ENCODE peak calls at places on chromosomes 6 and 20, in seven cellular contexts. L is endothelial cell; B is KG1; R is stimulated activated naive B cell treated with anti-CD40 and anti-IgM and Interleukin-4, amounts not matched to agents 10 μg/mL and 1 μg/mL and 100 μg/mL, for 72 hours; V is NCI-H2171 treated with DMSO at 0.1 percent for 48 hours; K is germinal center; T is T-helper 22 cell. J is an unnamed sample.

GRCh38 chr6:168007592-168008338 is 10.3 kb downstream of the KIF25 start:
- DNase-seq in L (no peak), B (no peak), R (no peak), V (no peak), K (no peak), T (no peak), J (no peak)

GRCh38 chr6:75213112-75213511 is 7.3 kb upstream of the COL12A1 start:
- DNase-seq in L (no peak), B (no peak), R (no peak), V (no peak), K (no peak), T (no peak), J (no peak)

GRCh38 chr6:152161501-152161900 is 354.0 kb downstream of the ESR1 start:
- DNase-seq in L (no peak), B (no peak), R (no peak), V (no peak), K (no peak), T (no peak), J (no peak)

GRCh38 chr6:165231581-165232276 is 77.7 kb downstream of the C6orf118 start:
- DNase-seq in L (no peak), B (no peak), R (no peak), V (no peak), K (no peak), T (no peak), J (no peak)

GRCh38 chr6:137493218-137494038 is 766 bp downstream of the OLIG3 start:
- DNase-seq in L (no peak), B (no peak), R (no peak), V (peak; percentile 71), K (no peak), T (no peak), J (no peak)

GRCh38 chr6:48068326-48069191 is 42.4 kb downstream of the PTCHD4 start:
- DNase-seq in L (peak; percentile 30), B (no peak), R (no peak), V (no peak), K (no peak), T (no peak), J (no peak)

GRCh38 chr6:147910254-147910653 is 401.8 kb downstream of the SAMD5 start:
- DNase-seq in L (no peak), B (no peak), R (no peak), V (no peak), K (no peak), T (no peak), J (no peak)

GRCh38 chr20:7038029-7038428 is 270.5 kb downstream of the BMP2 start:
- DNase-seq in L (no peak), B (no peak), R (no peak), V (no peak), K (no peak), T (no peak), J (no peak)

GRCh38 chr6:170184324-170184723 is 106.6 kb downstream of the DLL1 start:
- DNase-seq in L (no peak), B (no peak), R (no peak), V (no peak), K (no peak), T (no peak), J (no peak)

GRCh38 chr6:105824732-105825131 is 261.4 kb upstream of the PRDM1 start:
- DNase-seq in L (no peak), B (no peak), R (no peak), V (no peak), K (no peak), T (no peak), J (no peak)

GRCh38 chr20:32359633-32360332 is 1.7 kb downstream of the ASXL1 start:
- DNase-seq in L (no peak), B (no peak), R (no peak), V (peak; percentile 50), K (no peak), T (no peak), J (no peak)

GRCh38 chr20:18778993-18779392 is 34.6 kb upstream of the SCP2D1 start:
- DNase-seq in L (no peak), B (no peak), R (no peak), V (no peak), K (no peak), T (no peak), J (no peak)

GRCh38 chr20:56828402-56828801 is 199.3 kb downstream of the TFAP2C start:
- DNase-seq in L (no peak), B (no peak), R (no peak), V (no peak), K (no peak), T (no peak), J (no peak)

GRCh38 chr6:73964455-73964854 is 268.5 kb downstream of the CD109 start:
- DNase-seq in L (no peak), B (no peak), R (no peak), V (no peak), K (no peak), T (no peak), J (no peak)

GRCh38 chr6:144561455-144562043 is 276.4 kb downstream of the UTRN start:
- DNase-seq in L (no peak), B (no peak), R (no peak), V (no peak), K (no peak), T (no peak), J (no peak)

GRCh38 chr20:4135385-4136077 is 120.2 kb upstream of the RNF24 start:
- DNase-seq in L (no peak), B (no peak), R (no peak), V (peak; percentile 44), K (no peak), T (no peak), J (no peak)

GRCh38 chr6:149060300-149060984 is 257.1 kb upstream of the TAB2 start:
- DNase-seq in L (no peak), B (peak; percentile 64), R (peak; percentile 27), V (peak; percentile 56), K (peak; percentile 43), T (peak; percentile 47), J (peak; percentile 45)

GRCh38 chr6:89888871-89889270 is 5.4 kb upstream of the GJA10 start:
- DNase-seq in L (no peak), B (no peak), R (no peak), V (no peak), K (no peak), T (no peak), J (no peak)

GRCh38 chr20:44182863-44183262 is 4.1 kb downstream of the JPH2 start:
- DNase-seq in L (no peak), B (no peak), R (no peak), V (no peak), K (no peak), T (no peak), J (no peak)

GRCh38 chr6:161301338-161301737 is 27.5 kb upstream of the AGPAT4 start:
- DNase-seq in L (no peak), B (no peak), R (no peak), V (no peak), K (no peak), T (no peak), J (peak; percentile 29)

GRCh38 chr6:146041282-146041681 is 12.4 kb downstream of the GRM1 start:
- DNase-seq in L (peak; percentile 51), B (no peak), R (no peak), V (peak; percentile 33), K (no peak), T (no peak), J (no peak)

GRCh38 chr6:96926425-96926824 is 1.9 kb downstream of the KLHL32 start:
- DNase-seq in L (no peak), B (no peak), R (no peak), V (no peak), K (no peak), T (no peak), J (no peak)

GRCh38 chr6:27213544-27214125 is 33.9 kb upstream of the PRSS16 start:
- DNase-seq in L (peak; percentile 43), B (no peak), R (no peak), V (peak; percentile 19), K (no peak), T (no peak), J (no peak)

GRCh38 chr6:98808522-98809210 is 25.7 kb upstream of the POU3F2 start:
- DNase-seq in L (no peak), B (no peak), R (no peak), V (no peak), K (no peak), T (no peak), J (no peak)

GRCh38 chr6:107698146-107698545 is 126.0 kb downstream of the SCML4 start:
- DNase-seq in L (no peak), B (no peak), R (no peak), V (no peak), K (no peak), T (no peak), J (no peak)

GRCh38 chr6:21747441-21747840 is 153.9 kb downstream of the SOX4 start:
- DNase-seq in L (no peak), B (no peak), R (no peak), V (no peak), K (no peak), T (no peak), J (no peak)

GRCh38 chr6:156866181-156866862 is 89.1 kb downstream of the ARID1B start:
- DNase-seq in L (no peak), B (no peak), R (no peak), V (no peak), K (no peak), T (no peak), J (peak; percentile 32)